ENCODE peak calls at places on chromosomes 2 and 18, in seven cellular contexts. One of them, this sample, is unnamed.

GRCh38 chr2:52934354-52934898 is 833.2 kb upstream of the CHAC2 start:
- DNase-seq in NCI-H774: no peak
- DNase-seq in HS-5: peak; percentile 69
- DNase-seq in activated CD4-positive, alpha-beta memory T cell treated with anti-CD3 and anti-CD28 coated beads, Interleukin-2, amount 10 ng/mL, durations not matched to agents 7 days and 5 days: no peak
- DNase-seq in tibial artery: no peak
- DNase-seq in NCI-H1092: no peak
- DNase-seq in brain pericyte: peak; percentile 78
- DNase-seq in this sample: no peak

GRCh38 chr18:69995774-69996173 is 48.1 kb upstream of the CD226 start:
- DNase-seq in NCI-H1092: no peak
- DNase-seq in brain pericyte: no peak
- DNase-seq in tibial artery: no peak
- DNase-seq in NCI-H774: no peak
- DNase-seq in HS-5: no peak
- DNase-seq in activated CD4-positive, alpha-beta memory T cell treated with anti-CD3 and anti-CD28 coated beads, Interleukin-2, amount 10 ng/mL, durations not matched to agents 7 days and 5 days: no peak
- DNase-seq in this sample: no peak

GRCh38 chr2:64604929-64605550 is 48.7 kb downstream of the SERTAD2 start:
- DNase-seq in HS-5: no peak
- DNase-seq in tibial artery: no peak
- DNase-seq in NCI-H1092: no peak
- DNase-seq in NCI-H774: no peak
- DNase-seq in activated CD4-positive, alpha-beta memory T cell treated with anti-CD3 and anti-CD28 coated beads, Interleukin-2, amount 10 ng/mL, durations not matched to agents 7 days and 5 days: no peak
- DNase-seq in brain pericyte: no peak
- DNase-seq in this sample: no peak

GRCh38 chr18:56459451-56459777 is 179.0 kb downstream of the TXNL1 start:
- DNase-seq in NCI-H774: no peak
- DNase-seq in activated CD4-positive, alpha-beta memory T cell treated with anti-CD3 and anti-CD28 coated beads, Interleukin-2, amount 10 ng/mL, durations not matched to agents 7 days and 5 days: no peak
- DNase-seq in tibial artery: no peak
- DNase-seq in HS-5: no peak
- DNase-seq in NCI-H1092: no peak
- DNase-seq in brain pericyte: no peak
- DNase-seq in this sample: no peak

GRCh38 chr18:75089748-75090327 is 119.1 kb downstream of the PTGR3 start:
- DNase-seq in NCI-H774: no peak
- DNase-seq in brain pericyte: no peak
- DNase-seq in activated CD4-positive, alpha-beta memory T cell treated with anti-CD3 and anti-CD28 coated beads, Interleukin-2, amount 10 ng/mL, durations not matched to agents 7 days and 5 days: no peak
- DNase-seq in tibial artery: no peak
- DNase-seq in NCI-H1092: no peak
- DNase-seq in HS-5: no peak
- DNase-seq in this sample: no peak

GRCh38 chr2:126620302-126620701 is 35.7 kb upstream of the GYPC start:
- DNase-seq in activated CD4-positive, alpha-beta memory T cell treated with anti-CD3 and anti-CD28 coated beads, Interleukin-2, amount 10 ng/mL, durations not matched to agents 7 days and 5 days: no peak
- DNase-seq in tibial artery: no peak
- DNase-seq in HS-5: no peak
- DNase-seq in NCI-H1092: no peak
- DNase-seq in brain pericyte: no peak
- DNase-seq in NCI-H774: no peak
- DNase-seq in this sample: no peak

GRCh38 chr2:128710242-128710641 is 391.6 kb upstream of the HS6ST1 start:
- DNase-seq in NCI-H1092: no peak
- DNase-seq in brain pericyte: no peak
- DNase-seq in HS-5: no peak
- DNase-seq in NCI-H774: no peak
- DNase-seq in activated CD4-positive, alpha-beta memory T cell treated with anti-CD3 and anti-CD28 coated beads, Interleukin-2, amount 10 ng/mL, durations not matched to agents 7 days and 5 days: no peak
- DNase-seq in tibial artery: no peak
- DNase-seq in this sample: no peak

GRCh38 chr2:69375494-69376353 is 11.3 kb downstream of the GFPT1 start:
- DNase-seq in activated CD4-positive, alpha-beta memory T cell treated with anti-CD3 and anti-CD28 coated beads, Interleukin-2, amount 10 ng/mL, durations not matched to agents 7 days and 5 days: no peak
- DNase-seq in NCI-H1092: no peak
- DNase-seq in NCI-H774: peak; percentile 53
- DNase-seq in tibial artery: no peak
- DNase-seq in brain pericyte: no peak
- DNase-seq in HS-5: no peak
- DNase-seq in this sample: no peak

GRCh38 chr2:223465793-223466192 is 136.4 kb downstream of the SCG2 start:
- DNase-seq in activated CD4-positive, alpha-beta memory T cell treated with anti-CD3 and anti-CD28 coated beads, Interleukin-2, amount 10 ng/mL, durations not matched to agents 7 days and 5 days: no peak
- DNase-seq in HS-5: peak; percentile 97
- DNase-seq in NCI-H774: no peak
- DNase-seq in tibial artery: peak; percentile 92
- DNase-seq in brain pericyte: peak; percentile 82
- DNase-seq in NCI-H1092: no peak
- DNase-seq in this sample: peak; percentile 95

GRCh38 chr2:655626-656025 is 21.6 kb downstream of the TMEM18 start:
- DNase-seq in activated CD4-positive, alpha-beta memory T cell treated with anti-CD3 and anti-CD28 coated beads, Interleukin-2, amount 10 ng/mL, durations not matched to agents 7 days and 5 days: no peak
- DNase-seq in NCI-H774: no peak
- DNase-seq in tibial artery: no peak
- DNase-seq in brain pericyte: no peak
- DNase-seq in HS-5: no peak
- DNase-seq in NCI-H1092: no peak
- DNase-seq in this sample: no peak

GRCh38 chr2:226466589-226466988 is 333.0 kb downstream of the IRS1 start:
- DNase-seq in HS-5: no peak
- DNase-seq in tibial artery: no peak
- DNase-seq in NCI-H1092: no peak
- DNase-seq in activated CD4-positive, alpha-beta memory T cell treated with anti-CD3 and anti-CD28 coated beads, Interleukin-2, amount 10 ng/mL, durations not matched to agents 7 days and 5 days: no peak
- DNase-seq in NCI-H774: no peak
- DNase-seq in brain pericyte: no peak
- DNase-seq in this sample: no peak

GRCh38 chr2:32699151-32699550 is 71.3 kb downstream of the TTC27 start:
- DNase-seq in brain pericyte: no peak
- DNase-seq in NCI-H774: no peak
- DNase-seq in tibial artery: no peak
- DNase-seq in NCI-H1092: no peak
- DNase-seq in activated CD4-positive, alpha-beta memory T cell treated with anti-CD3 and anti-CD28 coated beads, Interleukin-2, amount 10 ng/mL, durations not matched to agents 7 days and 5 days: no peak
- DNase-seq in HS-5: no peak
- DNase-seq in this sample: no peak

GRCh38 chr2:202099515-202099914 is 26.5 kb downstream of the KIAA2012 start:
- DNase-seq in HS-5: no peak
- DNase-seq in activated CD4-positive, alpha-beta memory T cell treated with anti-CD3 and anti-CD28 coated beads, Interleukin-2, amount 10 ng/mL, durations not matched to agents 7 days and 5 days: no peak
- DNase-seq in NCI-H1092: no peak
- DNase-seq in brain pericyte: no peak
- DNase-seq in tibial artery: no peak
- DNase-seq in NCI-H774: no peak
- DNase-seq in this sample: no peak

GRCh38 chr2:85791704-85792565 is 38.1 kb downstream of the ATOH8 start:
- DNase-seq in tibial artery: peak; percentile 48
- DNase-seq in brain pericyte: no peak
- DNase-seq in NCI-H1092: no peak
- DNase-seq in activated CD4-positive, alpha-beta memory T cell treated with anti-CD3 and anti-CD28 coated beads, Interleukin-2, amount 10 ng/mL, durations not matched to agents 7 days and 5 days: no peak
- DNase-seq in NCI-H774: no peak
- DNase-seq in HS-5: no peak
- DNase-seq in this sample: peak; percentile 32

GRCh38 chr2:20604957-20605381 is 45.9 kb downstream of the HS1BP3 start:
- DNase-seq in HS-5: no peak
- DNase-seq in activated CD4-positive, alpha-beta memory T cell treated with anti-CD3 and anti-CD28 coated beads, Interleukin-2, amount 10 ng/mL, durations not matched to agents 7 days and 5 days: no peak
- DNase-seq in tibial artery: peak; percentile 39
- DNase-seq in brain pericyte: no peak
- DNase-seq in NCI-H1092: no peak
- DNase-seq in NCI-H774: no peak
- DNase-seq in this sample: no peak

GRCh38 chr2:173076557-173077345 is 1.1 kb downstream of the MAP3K20 start:
- DNase-seq in HS-5: no peak
- DNase-seq in activated CD4-positive, alpha-beta memory T cell treated with anti-CD3 and anti-CD28 coated beads, Interleukin-2, amount 10 ng/mL, durations not matched to agents 7 days and 5 days: peak; percentile 20
- DNase-seq in NCI-H774: no peak
- DNase-seq in tibial artery: peak; percentile 56
- DNase-seq in NCI-H1092: no peak
- DNase-seq in brain pericyte: peak; percentile 50
- DNase-seq in this sample: no peak

GRCh38 chr2:75424936-75425619 is 135.7 kb downstream of the EVA1A start:
- DNase-seq in HS-5: peak; percentile 16
- DNase-seq in NCI-H1092: no peak
- DNase-seq in activated CD4-positive, alpha-beta memory T cell treated with anti-CD3 and anti-CD28 coated beads, Interleukin-2, amount 10 ng/mL, durations not matched to agents 7 days and 5 days: no peak
- DNase-seq in NCI-H774: no peak
- DNase-seq in tibial artery: no peak
- DNase-seq in brain pericyte: no peak
- DNase-seq in this sample: no peak

This sample was measured in CD14-positive monocyte.